ENCODE peak calls at places on chromosomes 12 and 14, in nine cellular contexts. J, N, G, F, P, B, Z, X and W are unnamed samples.

GRCh38 chr12:6821674-6822433 is at the start of gene GPR162:
- DNase-seq in G (no peak), B (peak), P (no peak), X (peak), F (peak), J (no peak), Z (peak), N (no peak), W (no peak)

GRCh38 chr12:53474819-53475218 is 22.9 kb downstream of the PCBP2 start:
- DNase-seq in G (no peak), P (no peak), N (no peak), F (no peak), B (no peak), X (no peak), J (no peak), Z (no peak), W (no peak)

GRCh38 chr14:21023174-21023573 is 1.7 kb downstream of the NDRG2 start:
- DNase-seq in F (no peak), B (no peak), X (peak), N (no peak), P (no peak), J (no peak), G (no peak), Z (no peak), W (no peak)

GRCh38 chr12:75933136-75933535 is 98.4 kb downstream of the PHLDA1 start:
- DNase-seq in P (no peak), N (peak), B (no peak), X (no peak), G (peak), J (no peak), Z (peak), F (peak), W (peak)

GRCh38 chr12:116803018-116803736 is 65.1 kb downstream of the RNFT2 start:
- DNase-seq in B (no peak), Z (no peak), N (no peak), F (no peak), J (no peak), P (no peak), G (no peak), X (no peak), W (no peak)

GRCh38 chr14:73752297-73752992 is 38.3 kb upstream of the PNMA1 start:
- DNase-seq in N (no peak), B (no peak), Z (peak), F (peak), X (no peak), G (peak), J (no peak), P (no peak), W (peak)

GRCh38 chr12:131011165-131012079 is 57.7 kb downstream of the ADGRD1 start:
- DNase-seq in B (no peak), P (no peak), Z (no peak), F (no peak), N (no peak), G (no peak), X (no peak), J (no peak), W (no peak)

GRCh38 chr12:116924558-116925453 is 14.1 kb downstream of the FBXW8 start:
- DNase-seq in B (no peak), Z (peak), J (no peak), F (peak), X (no peak), N (peak), P (no peak), G (no peak), W (peak)

GRCh38 chr14:55864890-55865655 is 253.1 kb upstream of the PELI2 start:
- DNase-seq in B (peak), J (no peak), N (no peak), P (no peak), G (no peak), Z (no peak), X (peak), F (no peak), W (peak)

GRCh38 chr14:98666545-98666944 is 605.5 kb downstream of the BCL11B start:
- DNase-seq in J (no peak), Z (no peak), F (no peak), X (no peak), P (no peak), G (no peak), N (no peak), B (no peak), W (no peak)

GRCh38 chr12:95882080-95882479 is 23.3 kb downstream of the SNRPF start:
- DNase-seq in G (no peak), N (no peak), X (no peak), F (peak), P (no peak), J (no peak), Z (peak), B (no peak), W (no peak)

GRCh38 chr12:122788387-122788786 is 14.0 kb downstream of the CCDC62 start:
- DNase-seq in F (peak), Z (no peak), N (peak), X (no peak), G (peak), B (no peak), P (no peak), J (no peak), W (peak)

GRCh38 chr14:22838631-22839041 is 2.3 kb downstream of the MMP14 start:
- DNase-seq in F (peak), G (no peak), X (no peak), P (no peak), J (no peak), B (no peak), Z (peak), N (peak), W (peak)

GRCh38 chr14:75182820-75183219 is 6.4 kb upstream of the TMED10 start:
- DNase-seq in G (peak), Z (peak), J (no peak), F (peak), X (no peak), P (no peak), N (peak), B (no peak), W (peak)

GRCh38 chr12:20477691-20478090 is 109.4 kb downstream of the PDE3A start:
- DNase-seq in F (no peak), X (no peak), J (no peak), B (no peak), G (no peak), Z (no peak), P (no peak), N (no peak), W (no peak)

GRCh38 chr12:27425306-27425705 is 21.2 kb upstream of the SMCO2 start:
- DNase-seq in N (no peak), G (no peak), J (no peak), F (peak), Z (peak), B (no peak), P (no peak), X (no peak), W (no peak)

GRCh38 chr12:105721051-105721825 is 390.7 kb downstream of the C12orf75 start:
- DNase-seq in G (no peak), B (no peak), Z (no peak), P (no peak), X (no peak), N (no peak), F (no peak), J (no peak), W (no peak)

GRCh38 chr12:86158956-86159355 is 97.2 kb downstream of the MGAT4C start:
- DNase-seq in G (no peak), J (no peak), F (no peak), N (peak), B (no peak), P (no peak), Z (peak), X (no peak), W (no peak)

GRCh38 chr14:99264691-99265090 is 7.3 kb downstream of the BCL11B start:
- DNase-seq in P (no peak), G (no peak), J (no peak), N (no peak), Z (no peak), F (no peak), B (no peak), X (no peak), W (no peak)

GRCh38 chr12:27133022-27133590 is 50.7 kb upstream of the C12orf71 start:
- DNase-seq in X (no peak), G (no peak), B (no peak), F (no peak), N (no peak), J (no peak), Z (no peak), P (no peak), W (no peak)

GRCh38 chr14:23056257-23056955 is 914 bp downstream of the CDH24 start:
- DNase-seq in B (peak), Z (peak), G (no peak), F (peak), J (no peak), N (peak), X (peak), P (no peak), W (peak)

GRCh38 chr12:26125451-26126339 is 858 bp upstream of the BHLHE41 start:
- DNase-seq in P (peak), N (peak), Z (peak), G (no peak), X (peak), B (peak), F (peak), J (peak), W (peak)

GRCh38 chr14:24224618-24225071 is 7.5 kb downstream of the NEDD8 start:
- DNase-seq in Z (peak), X (no peak), F (peak), P (no peak), B (no peak), G (no peak), J (no peak), N (peak), W (peak)

GRCh38 chr12:82740129-82741000 is 53.7 kb downstream of the TMTC2 start:
- DNase-seq in G (peak), N (peak), F (peak), J (no peak), B (no peak), Z (peak), X (no peak), P (no peak), W (peak)

GRCh38 chr14:105430042-105430441 is 10.4 kb downstream of the MTA1 start:
- DNase-seq in Z (no peak), F (peak), B (no peak), X (no peak), N (no peak), G (no peak), P (no peak), J (no peak), W (no peak)

GRCh38 chr14:65044596-65044959 is 57.7 kb downstream of the MAX start:
- DNase-seq in G (no peak), P (no peak), J (no peak), Z (no peak), F (no peak), N (no peak), B (no peak), X (no peak), W (no peak)

GRCh38 chr14:106635569-106635968 is 1109.2 kb downstream of the TMEM121 start:
- DNase-seq in N (no peak), F (no peak), G (no peak), X (no peak), J (no peak), B (no peak), P (no peak), Z (no peak), W (no peak)

GRCh38 chr12:68899251-68899771 is 33.7 kb downstream of the CPM start:
- DNase-seq in G (peak), P (no peak), J (no peak), B (no peak), X (no peak), Z (peak), N (peak), F (peak), W (peak)

GRCh38 chr14:75069811-75070145 is 337 bp downstream of the ZC2HC1C start:
- DNase-seq in J (no peak), N (no peak), X (no peak), G (no peak), F (no peak), P (no peak), B (no peak), Z (no peak), W (no peak)

GRCh38 chr14:32611752-32612151 is 282.7 kb downstream of the AKAP6 start:
- DNase-seq in J (no peak), B (no peak), F (peak), X (no peak), G (peak), Z (peak), N (peak), P (no peak), W (peak)

GRCh38 chr12:56046027-56046780 is 4.5 kb downstream of the RPS26 start:
- DNase-seq in J (no peak), Z (no peak), F (no peak), N (no peak), G (no peak), X (no peak), P (no peak), B (no peak), W (no peak)

GRCh38 chr12:49609875-49610154 is 4.4 kb upstream of the FAM186B start:
- DNase-seq in F (no peak), X (no peak), J (no peak), G (no peak), B (no peak), N (peak), Z (peak), P (no peak), W (peak)
- TF ChIP-seq CTCF in F (peak), X (no peak), J (no peak), G (no peak), B (no peak), N (peak), Z (peak), P (no peak), W (peak)

DNA sequence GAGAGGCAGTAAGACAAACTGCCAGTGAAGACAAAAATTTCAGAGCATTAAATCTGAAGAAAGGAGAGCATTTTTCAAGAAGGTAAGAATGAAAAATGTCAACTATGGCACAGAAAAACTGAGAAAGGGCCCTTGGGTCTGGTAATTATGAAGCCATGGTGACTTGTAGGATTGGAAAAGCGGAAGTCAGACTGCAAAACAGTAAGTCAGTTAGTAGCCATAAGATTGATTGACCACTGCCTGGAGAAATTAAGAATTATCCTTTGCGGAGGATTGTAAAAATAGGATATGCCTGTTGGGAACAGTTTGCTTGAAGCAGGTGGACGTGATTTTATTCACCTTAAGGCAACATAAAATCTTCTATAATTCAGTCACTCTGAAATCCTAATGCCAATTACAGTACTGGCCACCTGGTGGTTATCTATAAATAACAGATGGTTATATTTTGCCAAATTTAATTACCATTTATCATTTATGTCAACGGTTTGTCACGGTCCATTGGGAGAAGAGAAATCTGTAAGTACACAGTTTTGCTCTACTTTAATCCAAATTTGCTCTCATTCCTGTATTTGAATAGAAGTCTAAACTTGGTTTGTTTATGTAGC is 127.1 kb upstream of the CNTN1 start:
- DNase-seq in X (no peak), Z (no peak), B (no peak), N (no peak), P (no peak), G (no peak), J (no peak), F (no peak), W (no peak)
- TF ChIP-seq CTCF in X (peak), Z (no peak), B (peak), N (no peak), P (no peak), G (no peak), J (no peak), F (no peak), W (no peak)

GRCh38 chr12:124805050-124805449 is 58.6 kb downstream of the SCARB1 start:
- DNase-seq in F (no peak), Z (no peak), N (no peak), B (no peak), X (no peak), P (no peak), J (no peak), G (no peak), W (no peak)

GRCh38 chr12:124802361-124802760 is 61.3 kb downstream of the SCARB1 start:
- DNase-seq in J (no peak), N (no peak), Z (no peak), G (no peak), P (no peak), B (no peak), F (no peak), X (no peak), W (no peak)

GRCh38 chr12:124800506-124800905 is 63.2 kb downstream of the SCARB1 start:
- DNase-seq in B (no peak), Z (no peak), G (no peak), F (no peak), J (no peak), X (no peak), P (no peak), N (no peak), W (no peak)

GRCh38 chr12:124805876-124806668 is 57.6 kb downstream of the SCARB1 start:
- DNase-seq in N (no peak), J (no peak), B (no peak), F (no peak), Z (no peak), P (no peak), X (no peak), G (no peak), W (no peak)

GRCh38 chr12:124804011-124804621 is 59.5 kb downstream of the SCARB1 start:
- DNase-seq in Z (peak), G (no peak), F (peak), P (no peak), B (no peak), N (peak), X (no peak), J (no peak), W (peak)
- TF ChIP-seq CTCF in Z (no peak), G (no peak), F (no peak), P (no peak), B (no peak), N (no peak), X (no peak), J (no peak), W (no peak)

GRCh38 chr14:76514599-76514998 is 138.7 kb downstream of the ESRRB start:
- DNase-seq in G (no peak), J (no peak), Z (peak), P (no peak), B (no peak), N (peak), X (no peak), F (peak), W (peak)
- TF ChIP-seq CTCF in G (peak), J (peak), Z (peak), P (peak), B (no peak), N (peak), X (no peak), F (no peak), W (peak)

GRCh38 chr12:2652401-2653081 is 142.2 kb upstream of the FKBP4 start:
- DNase-seq in F (no peak), Z (no peak), N (no peak), P (no peak), B (no peak), G (no peak), J (no peak), X (no peak), W (no peak)
- TF ChIP-seq CTCF in F (no peak), Z (no peak), N (no peak), P (no peak), B (no peak), G (no peak), J (no peak), X (no peak), W (no peak)

DNA sequence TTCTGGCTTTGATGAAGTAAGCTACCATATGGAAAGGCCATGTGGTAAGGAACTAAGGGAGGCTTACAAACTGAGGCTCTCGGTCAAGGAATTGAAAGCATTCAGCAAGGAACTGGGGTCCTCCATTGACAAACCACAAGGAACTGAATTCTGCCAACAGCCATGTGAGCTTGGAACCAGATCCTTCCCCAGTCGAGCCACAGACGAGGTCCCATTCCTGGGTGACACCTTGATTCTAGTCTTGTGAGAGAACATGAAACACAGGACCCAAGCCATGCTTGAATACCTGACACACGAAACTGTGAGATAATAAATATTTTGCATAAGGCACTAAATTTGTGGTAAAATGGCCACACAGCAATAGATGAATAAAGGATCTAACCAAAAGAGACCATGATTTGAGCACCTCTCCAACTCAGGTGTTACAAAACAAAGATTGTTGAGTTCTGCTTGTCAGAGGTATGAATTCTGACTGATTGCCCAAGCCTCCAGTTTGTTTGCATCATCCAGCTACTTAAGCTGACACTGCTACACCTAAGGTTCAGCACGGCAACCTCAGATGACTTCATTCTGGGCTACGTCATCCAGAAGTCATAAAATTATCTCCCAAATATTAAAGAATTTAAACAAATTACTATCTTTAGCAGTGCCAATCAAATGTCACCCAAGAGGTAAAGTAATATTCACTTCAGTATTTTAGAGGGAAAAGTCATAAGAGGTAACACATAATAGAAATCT is 59.4 kb downstream of the GARIN6 start:
- DNase-seq in N (peak), J (no peak), X (no peak), P (no peak), F (no peak), Z (no peak), B (no peak), G (no peak), W (peak)
- TF ChIP-seq CTCF in N (no peak), J (no peak), X (no peak), P (no peak), F (no peak), Z (no peak), B (no peak), G (no peak), W (no peak)

GRCh38 chr12:102814691-102815367 is 102.2 kb downstream of the PAH start:
- DNase-seq in X (no peak), G (no peak), P (no peak), B (no peak), N (no peak), Z (no peak), J (no peak), F (no peak), W (no peak)

GRCh38 chr12:102806110-102806509 is 110.9 kb downstream of the PAH start:
- DNase-seq in P (no peak), G (no peak), B (no peak), Z (no peak), J (no peak), N (no peak), X (no peak), F (no peak), W (no peak)

GRCh38 chr12:102806592-102806991 is 110.5 kb downstream of the PAH start:
- DNase-seq in Z (no peak), X (no peak), B (no peak), J (no peak), P (no peak), G (no peak), F (no peak), N (no peak), W (no peak)

GRCh38 chr12:102808412-102808811 is 108.6 kb downstream of the PAH start:
- DNase-seq in G (no peak), B (no peak), J (no peak), X (no peak), P (no peak), Z (no peak), N (no peak), F (no peak), W (no peak)

GRCh38 chr12:102811125-102811737 is 105.8 kb downstream of the PAH start:
- DNase-seq in P (no peak), B (peak), F (peak), X (peak), G (no peak), J (no peak), N (no peak), Z (peak), W (peak)
- TF ChIP-seq CTCF in P (no peak), B (peak), F (peak), X (peak), G (no peak), J (peak), N (peak), Z (peak), W (peak)

GRCh38 chr14:68924392-68925158 is 54.5 kb downstream of the ACTN1 start:
- DNase-seq in F (no peak), Z (no peak), X (no peak), P (no peak), B (no peak), G (no peak), N (no peak), J (no peak), W (no peak)

GRCh38 chr14:68927956-68928675 is 51.0 kb downstream of the ACTN1 start:
- DNase-seq in F (no peak), Z (no peak), X (no peak), N (no peak), J (no peak), P (no peak), B (no peak), G (no peak), W (no peak)

GRCh38 chr14:68927089-68927488 is 52.0 kb downstream of the ACTN1 start:
- DNase-seq in X (no peak), J (no peak), Z (no peak), G (no peak), P (no peak), N (no peak), B (no peak), F (no peak), W (no peak)

GRCh38 chr14:68925373-68925772 is 53.7 kb downstream of the ACTN1 start:
- DNase-seq in X (no peak), P (no peak), G (no peak), J (no peak), B (no peak), F (no peak), N (no peak), Z (no peak), W (no peak)

DNA sequence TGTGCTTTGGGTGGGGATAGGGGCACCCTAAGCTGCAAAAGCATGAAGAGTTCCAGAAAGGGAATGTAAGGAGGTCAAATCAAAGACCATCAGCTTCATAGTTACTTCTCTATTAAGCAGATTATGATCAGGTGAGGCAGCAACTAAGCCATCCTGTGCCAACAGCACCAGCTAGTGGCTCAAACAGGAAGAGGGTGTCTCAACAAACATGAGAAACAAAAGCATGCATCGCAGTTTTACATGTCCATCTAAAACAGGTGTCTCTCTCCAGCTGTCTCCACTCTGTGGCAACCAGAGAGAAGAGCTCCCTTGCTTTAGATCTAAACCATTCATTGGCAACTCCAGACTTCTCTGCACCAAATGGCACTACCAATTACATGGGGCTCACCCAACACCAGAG is 52.9 kb downstream of the ACTN1 start:
- DNase-seq in F (peak), N (no peak), G (no peak), X (no peak), Z (no peak), B (no peak), P (no peak), J (no peak), W (no peak)
- TF ChIP-seq CTCF in F (peak), N (peak), G (peak), X (no peak), Z (peak), B (no peak), P (no peak), J (no peak), W (peak)